ENCODE peak calls at places on chromosome 7, in ten cellular contexts. G is CD8-positive, alpha-beta T cell; Z is brain microvascular endothelial cell; S is NCI-H1436; X is non-pigmented ciliary epithelial cell; A is CD4-positive, alpha-beta T cell; H is SHP77; V is kidney tubule cell; W is ecto neural progenitor cell; U is NCI-H1105. D is an unnamed sample.

GRCh38 chr7:69837387-69838068 is 239.3 kb downstream of the AUTS2 start:
- DNase-seq in V (peak), S (peak), U (peak), H (peak), X (no peak), A (no peak), W (no peak), G (no peak), Z (no peak), D (peak)

GRCh38 chr7:584122-584465 is 64.4 kb upstream of the PDGFA start:
- DNase-seq in H (no peak), V (no peak), Z (no peak), W (no peak), U (no peak), G (peak), S (no peak), X (no peak), A (peak), D (no peak)

GRCh38 chr7:8112685-8113084 is 144.1 kb downstream of the GLCCI1 start:
- DNase-seq in U (no peak), W (no peak), S (no peak), V (peak), H (no peak), Z (no peak), G (no peak), X (no peak), A (no peak), D (no peak)

GRCh38 chr7:47327306-47327697 is 254.6 kb downstream of the TNS3 start:
- DNase-seq in A (no peak), S (no peak), U (no peak), X (no peak), G (no peak), H (no peak), Z (peak), V (no peak), W (no peak), D (no peak)

GRCh38 chr7:114180556-114181266 is 233.9 kb upstream of the FOXP2 start:
- DNase-seq in H (no peak), S (no peak), U (no peak), A (no peak), V (no peak), G (no peak), W (no peak), Z (no peak), X (no peak), D (no peak)

GRCh38 chr7:130430841-130431713 is 9.7 kb downstream of the CEP41 start:
- DNase-seq in W (no peak), H (no peak), S (peak), V (peak), U (no peak), Z (peak), A (no peak), G (no peak), X (peak), D (no peak)

GRCh38 chr7:110856704-110857103 is 234.2 kb upstream of the LRRN3 start:
- DNase-seq in Z (peak), W (no peak), U (no peak), A (no peak), H (peak), S (no peak), G (no peak), V (peak), X (no peak), D (no peak)

GRCh38 chr7:29208410-29209250 is 14.1 kb downstream of the CHN2 start:
- DNase-seq in Z (no peak), S (no peak), W (no peak), G (no peak), V (no peak), A (no peak), U (no peak), X (no peak), H (no peak), D (no peak)

GRCh38 chr7:157527686-157528085 is 190.9 kb downstream of the DNAJB6 start:
- DNase-seq in H (no peak), S (no peak), U (no peak), A (no peak), Z (no peak), V (no peak), G (no peak), W (no peak), X (no peak), D (no peak)

GRCh38 chr7:32227746-32228145 is 157.5 kb upstream of the PDE1C start:
- DNase-seq in Z (no peak), H (no peak), V (no peak), S (no peak), U (no peak), X (no peak), G (no peak), A (no peak), W (peak), D (no peak)

GRCh38 chr7:157751951-157752673 is 415.3 kb downstream of the DNAJB6 start:
- DNase-seq in A (no peak), H (no peak), W (no peak), V (no peak), U (no peak), G (no peak), X (no peak), Z (no peak), S (no peak), D (no peak)

GRCh38 chr7:139108256-139109187 is 998 bp downstream of the ZC3HAV1 start:
- DNase-seq in U (peak), X (no peak), W (peak), G (no peak), A (no peak), H (no peak), Z (peak), V (peak), S (no peak), D (peak)

GRCh38 chr7:66163186-66163610 is 41.9 kb upstream of the TPST1 start:
- DNase-seq in W (no peak), X (no peak), U (no peak), G (no peak), S (no peak), V (no peak), H (no peak), A (no peak), Z (no peak), D (no peak)

GRCh38 chr7:131625817-131626372 is 69.5 kb upstream of the PODXL start:
- DNase-seq in W (peak), H (no peak), X (peak), V (peak), A (no peak), G (no peak), S (no peak), Z (peak), U (no peak), D (peak)

GRCh38 chr7:47418910-47419309 is 163.0 kb downstream of the TNS3 start:
- DNase-seq in W (no peak), A (no peak), S (no peak), U (no peak), X (peak), Z (peak), V (peak), G (no peak), H (no peak), D (peak)

GRCh38 chr7:79968249-79968648 is 166.4 kb upstream of the GNAI1 start:
- DNase-seq in X (no peak), W (no peak), U (no peak), Z (no peak), S (no peak), G (no peak), A (no peak), H (no peak), V (no peak), D (no peak)

GRCh38 chr7:142873281-142873784 is 12.2 kb downstream of the TRPV6 start:
- DNase-seq in A (no peak), X (no peak), G (no peak), H (no peak), V (peak), S (no peak), Z (peak), W (no peak), U (peak), D (peak)

GRCh38 chr7:105924950-105925349 is 38.1 kb upstream of the CDHR3 start:
- DNase-seq in U (no peak), H (no peak), X (no peak), G (no peak), W (no peak), S (no peak), A (no peak), V (no peak), Z (no peak), D (no peak)

GRCh38 chr7:133570321-133570720 is 317.4 kb downstream of the EXOC4 start:
- DNase-seq in A (no peak), Z (peak), V (no peak), W (no peak), G (no peak), U (no peak), X (no peak), H (no peak), S (no peak), D (no peak)

GRCh38 chr7:48298779-48299178 is 127.5 kb downstream of the ABCA13 start:
- DNase-seq in G (no peak), W (no peak), V (peak), S (no peak), Z (peak), U (no peak), X (peak), H (no peak), A (no peak), D (no peak)

GRCh38 chr7:55020481-55020871 is 1.7 kb downstream of the EGFR start:
- DNase-seq in S (no peak), H (no peak), X (no peak), A (no peak), G (no peak), U (peak), V (peak), W (no peak), Z (peak), D (no peak)

D was measured in islet precursor cell.